ENCODE peak calls at places on chromosomes 12 and 14, in four cellular contexts. D is right atrium auricular region; M is effector memory CD4-positive, alpha-beta T cell; F is stimulated activated CD4-positive, alpha-beta T cell treated with anti-CD3 and anti-CD28 coated beads, Interleukin-4, amount 100 ng/mL, for 4 hours. W is an unnamed sample.

GRCh38 chr12:97276198-97276580 is 186.4 kb upstream of the RMST start:
- DNase-seq in D (no peak), M (no peak), F (no peak), W (no peak)

GRCh38 chr12:80404629-80405028 is 39.4 kb upstream of the PTPRQ start:
- DNase-seq in D (no peak), M (no peak), F (no peak), W (no peak)

GRCh38 chr14:59123975-59124374 is 64.5 kb upstream of the DAAM1 start:
- DNase-seq in D (no peak), M (no peak), F (no peak), W (no peak)

GRCh38 chr12:39003541-39004160 is 98.3 kb upstream of the CPNE8 start:
- DNase-seq in D (no peak), M (no peak), F (no peak), W (no peak)

GRCh38 chr12:31585271-31585670 is 5.7 kb downstream of the DENND5B start:
- DNase-seq in D (no peak), M (no peak), F (no peak), W (no peak)

GRCh38 chr12:10571141-10571540 is 42.3 kb downstream of the MAGOHB start:
- DNase-seq in D (no peak), M (no peak), F (no peak), W (no peak)

GRCh38 chr14:77868552-77869300 is 68.8 kb downstream of the ADCK1 start:
- DNase-seq in D (no peak), M (no peak), F (no peak), W (no peak)

GRCh38 chr12:120254809-120255208 is 10.7 kb downstream of the PXN start:
- DNase-seq in D (no peak), M (no peak), F (no peak), W (no peak)

GRCh38 chr14:53567236-53567785 is 389.3 kb downstream of the BMP4 start:
- DNase-seq in D (no peak), M (no peak), F (no peak), W (no peak)

GRCh38 chr14:32430326-32430725 is 101.2 kb downstream of the AKAP6 start:
- DNase-seq in D (no peak), M (no peak), F (no peak), W (no peak)

GRCh38 chr12:132886529-132887477 is 602 bp downstream of the CHFR start:
- DNase-seq in D (no peak), M (no peak), F (peak), W (no peak)

GRCh38 chr12:16603916-16604575 is 1.9 kb downstream of the LMO3 start:
- DNase-seq in D (no peak), M (no peak), F (no peak), W (no peak)

GRCh38 chr12:45966486-45966885 is 23.9 kb downstream of the SCAF11 start:
- DNase-seq in D (no peak), M (no peak), F (no peak), W (no peak)

GRCh38 chr12:67969134-67969782 is 20.0 kb upstream of the IFNG-AS1 start:
- DNase-seq in D (no peak), M (no peak), F (no peak), W (no peak)

GRCh38 chr12:118984206-118984943 is 3.0 kb downstream of the SRRM4 start:
- DNase-seq in D (no peak), M (no peak), F (no peak), W (no peak)

GRCh38 chr12:67921286-67921685 is 68.0 kb upstream of the IFNG-AS1 start:
- DNase-seq in D (no peak), M (no peak), F (no peak), W (no peak)

GRCh38 chr12:13152281-13152680 is 44.2 kb upstream of the EMP1 start:
- DNase-seq in D (no peak), M (no peak), F (no peak), W (no peak)

GRCh38 chr12:21547437-21547836 is 21.3 kb downstream of the SPX start:
- DNase-seq in D (no peak), M (no peak), F (no peak), W (no peak)

GRCh38 chr14:77139022-77139421 is 2.6 kb downstream of the ZDHHC22 start:
- DNase-seq in D (no peak), M (no peak), F (no peak), W (no peak)

GRCh38 chr12:6987956-6988573 is 17.4 kb downstream of the EMG1 start:
- DNase-seq in D (no peak), M (no peak), F (no peak), W (peak)

GRCh38 chr14:92880851-92881250 is 42.1 kb upstream of the CHGA start:
- DNase-seq in D (peak), M (no peak), F (no peak), W (no peak)

GRCh38 chr14:77142289-77142814 is 761 bp upstream of the ZDHHC22 start:
- DNase-seq in D (no peak), M (no peak), F (no peak), W (no peak)

GRCh38 chr14:78933948-78934524 is 763.9 kb downstream of the NRXN3 start:
- DNase-seq in D (no peak), M (no peak), F (no peak), W (no peak)

GRCh38 chr14:67536087-67536486 is 3.0 kb downstream of the PLEKHH1 start:
- DNase-seq in D (no peak), M (no peak), F (no peak), W (no peak)

GRCh38 chr12:12941450-12942350 is 10.3 kb downstream of the GPRC5D start:
- DNase-seq in D (peak), M (no peak), F (no peak), W (no peak)

GRCh38 chr12:12562016-12562483 is 613 bp downstream of the DUSP16 start:
- DNase-seq in D (no peak), M (peak), F (peak), W (peak)

GRCh38 chr12:110039085-110039807 is 9.1 kb downstream of the C12orf76 start:
- DNase-seq in D (no peak), M (no peak), F (peak), W (peak)

GRCh38 chr12:4256043-4256826 is 17.3 kb upstream of the CCND2 start:
- DNase-seq in D (no peak), M (no peak), F (no peak), W (no peak)

GRCh38 chr12:51823875-51824565 is 24.5 kb downstream of the FIGNL2 start:
- DNase-seq in D (no peak), M (no peak), F (peak), W (no peak)

GRCh38 chr12:108822458-108823205 is 34.8 kb downstream of the SSH1 start:
- DNase-seq in D (no peak), M (no peak), F (no peak), W (no peak)

GRCh38 chr12:6341439-6342139 is at the start of gene TNFRSF1A:
- DNase-seq in D (peak), M (no peak), F (peak), W (peak)

GRCh38 chr14:95651028-95651427 is 35.2 kb upstream of the TCL1B start:
- DNase-seq in D (no peak), M (no peak), F (no peak), W (no peak)

GRCh38 chr12:104775731-104776231 is 182.3 kb downstream of the SLC41A2 start:
- DNase-seq in D (no peak), M (no peak), F (no peak), W (no peak)

GRCh38 chr12:2411586-2412304 is 359.0 kb downstream of the CACNA1C start:
- DNase-seq in D (no peak), M (no peak), F (no peak), W (no peak)